ENCODE peak calls at places on chromosomes 16 and 17, in eight cellular contexts. D, Y, R, M, J, W, Q and Z are unnamed samples.
A peak's percentile ranks its signal among the peaks of the same experiment; 100 is the strongest.

GRCh38 chr17:2051388-2052237 is 3.3 kb upstream of the HIC1 start:
- DNase-seq in Y (no peak), Q (no peak), R (no peak), D (no peak), J (no peak), W (no peak), M (no peak), Z (no peak)

GRCh38 chr16:10412935-10413601 is 27.2 kb downstream of the ATF7IP2 start:
- DNase-seq in W (no peak), Y (no peak), J (no peak), M (no peak), Q (no peak), R (no peak), D (no peak), Z (no peak)

GRCh38 chr17:77736721-77737120 is 221.8 kb upstream of the TNRC6C start:
- DNase-seq in D (no peak), R (no peak), W (peak; percentile 30), Y (no peak), Q (no peak), J (no peak), M (no peak), Z (no peak)

GRCh38 chr17:38451030-38451839 is 23.0 kb downstream of the ARHGAP23 start:
- DNase-seq in D (no peak), R (no peak), J (peak; percentile 95), Y (peak; percentile 96), W (no peak), Q (no peak), M (no peak), Z (no peak)

GRCh38 chr16:2520784-2521577 is 810 bp downstream of the AMDHD2 start:
- DNase-seq in M (peak; percentile 77), W (peak; percentile 87), J (no peak), R (peak; percentile 22), D (no peak), Y (no peak), Q (no peak), Z (no peak)

GRCh38 chr16:83887088-83887487 is 11.8 kb upstream of the MLYCD start:
- DNase-seq in Y (peak; percentile 36), Q (no peak), W (no peak), D (no peak), J (peak; percentile 27), M (no peak), R (no peak), Z (no peak)

GRCh38 chr16:23505942-23506605 is 4.2 kb downstream of the GGA2 start:
- DNase-seq in Y (peak; percentile 12), J (peak; percentile 30), Q (no peak), R (no peak), D (no peak), M (no peak), W (no peak), Z (no peak)

GRCh38 chr16:87318158-87318644 is 1.0 kb upstream of the C16orf95 start:
- DNase-seq in M (no peak), Q (no peak), Y (peak; percentile 19), D (no peak), W (no peak), R (no peak), J (peak; percentile 25), Z (no peak)

GRCh38 chr17:78812849-78813248 is 27.8 kb downstream of the USP36 start:
- DNase-seq in D (no peak), M (no peak), J (no peak), Q (no peak), W (no peak), Y (no peak), R (no peak), Z (no peak)

GRCh38 chr17:35895602-35896001 is 15.4 kb upstream of the CCL5 start:
- DNase-seq in Y (peak; percentile 23), Q (no peak), D (no peak), M (no peak), R (no peak), W (no peak), J (peak; percentile 41), Z (no peak)

GRCh38 chr16:82263456-82264159 is 93.6 kb upstream of the MPHOSPH6 start:
- DNase-seq in M (peak; percentile 40), Y (peak; percentile 53), R (peak; percentile 18), W (peak; percentile 75), J (peak; percentile 62), D (peak; percentile 10), Q (peak; percentile 3), Z (no peak)

GRCh38 chr17:62892870-62893338 is 73.1 kb upstream of the TANC2 start:
- DNase-seq in R (no peak), D (peak; percentile 20), Q (no peak), J (peak; percentile 78), M (no peak), Y (peak; percentile 81), W (no peak), Z (no peak)

GRCh38 chr17:16939606-16940115 is 32.3 kb downstream of the TNFRSF13B start:
- DNase-seq in Q (no peak), R (no peak), D (no peak), M (no peak), Y (no peak), W (peak; percentile 60), J (no peak), Z (no peak)

GRCh38 chr16:77853125-77853524 is 64.8 kb downstream of the VAT1L start:
- DNase-seq in M (no peak), R (no peak), W (no peak), J (no peak), Q (no peak), Y (no peak), D (no peak), Z (no peak)

GRCh38 chr17:75776399-75777242 is 8.0 kb upstream of the UNK start:
- DNase-seq in D (no peak), M (no peak), J (peak; percentile 12), R (no peak), W (peak; percentile 67), Y (no peak), Q (no peak), Z (no peak)

GRCh38 chr17:82933911-82934310 is 94.1 kb upstream of the ZNF750 start:
- DNase-seq in R (no peak), D (no peak), M (no peak), Q (no peak), Y (no peak), J (no peak), W (peak; percentile 58), Z (no peak)

GRCh38 chr17:41500131-41500911 is 5.1 kb downstream of the KRT13 start:
- DNase-seq in W (no peak), Q (no peak), D (no peak), M (no peak), R (no peak), J (peak; percentile 73), Y (peak; percentile 72), Z (no peak)

GRCh38 chr16:57988929-57989328 is 11.5 kb downstream of the ZNF319 start:
- DNase-seq in Y (no peak), Q (no peak), W (no peak), M (no peak), R (no peak), D (no peak), J (no peak), Z (no peak)

GRCh38 chr16:71311553-71312158 is 22.5 kb upstream of the CMTR2 start:
- DNase-seq in D (no peak), J (peak; percentile 23), Y (no peak), W (peak; percentile 66), M (peak; percentile 12), Q (no peak), R (no peak), Z (no peak)

GRCh38 chr17:45282683-45283644 is 21.1 kb upstream of the SPATA32 start:
- DNase-seq in Q (no peak), D (no peak), Y (no peak), R (no peak), W (no peak), J (peak; percentile 46), M (no peak), Z (peak; percentile 6)

GRCh38 chr17:59764292-59764741 is 56.9 kb downstream of the VMP1 start:
- DNase-seq in W (no peak), Q (no peak), J (peak; percentile 38), D (no peak), M (no peak), Y (no peak), R (no peak), Z (no peak)

GRCh38 chr16:59169168-59169567 is 435.1 kb upstream of the GOT2 start:
- DNase-seq in Q (no peak), Y (no peak), M (no peak), R (no peak), J (no peak), W (no peak), D (no peak), Z (no peak)

GRCh38 chr17:50634123-50634914 is at the start of gene ABCC3:
- DNase-seq in M (no peak), R (no peak), Y (peak; percentile 54), W (no peak), D (no peak), Q (no peak), J (peak; percentile 76), Z (no peak)

GRCh38 chr16:50814043-50814442 is 72.2 kb downstream of the CYLD start:
- DNase-seq in Y (no peak), Q (no peak), J (no peak), D (no peak), M (no peak), W (no peak), R (no peak), Z (no peak)

GRCh38 chr16:31475949-31476304 is 4.0 kb downstream of the TGFB1I1 start:
- DNase-seq in Y (no peak), J (no peak), W (no peak), M (no peak), Q (no peak), R (no peak), D (no peak), Z (no peak)

GRCh38 chr17:46121165-46121764 is 72.0 kb downstream of the KANSL1 start:
- DNase-seq in D (no peak), M (no peak), J (no peak), W (no peak), R (no peak), Q (no peak), Y (no peak), Z (no peak)

GRCh38 chr16:48330133-48330846 is 54.9 kb downstream of the SIAH1 start:
- DNase-seq in M (no peak), R (no peak), D (no peak), Y (no peak), W (no peak), J (no peak), Q (no peak), Z (no peak)

GRCh38 chr16:75818491-75818890 is 92.2 kb upstream of the CPHXL start:
- DNase-seq in J (no peak), Q (no peak), W (no peak), D (no peak), Y (no peak), M (no peak), R (no peak), Z (no peak)

GRCh38 chr16:70592106-70592571 is 54.2 kb upstream of the IL34 start:
- DNase-seq in D (no peak), R (no peak), Q (no peak), Y (no peak), J (no peak), W (no peak), M (no peak), Z (no peak)

GRCh38 chr17:39011907-39012468 is 44.8 kb upstream of the FBXO47 start:
- DNase-seq in M (no peak), Q (no peak), J (no peak), D (no peak), W (no peak), Y (no peak), R (no peak), Z (no peak)

GRCh38 chr16:25138130-25138529 is 26.6 kb downstream of the LCMT1 start:
- DNase-seq in J (no peak), D (no peak), R (no peak), Y (no peak), Q (no peak), W (no peak), M (no peak), Z (no peak)

GRCh38 chr17:30273373-30273772 is 18.4 kb downstream of the BLMH start:
- DNase-seq in W (no peak), M (no peak), D (peak; percentile 32), Y (no peak), J (peak; percentile 50), R (no peak), Q (no peak), Z (no peak)

GRCh38 chr17:72632026-72632684 is 460.3 kb downstream of the SLC39A11 start:
- DNase-seq in Y (no peak), D (no peak), Q (no peak), R (no peak), M (no peak), W (no peak), J (no peak), Z (peak; percentile 89)

GRCh38 chr16:48511716-48512115 is 98.3 kb downstream of the N4BP1 start:
- DNase-seq in Q (no peak), M (no peak), J (no peak), D (no peak), Y (no peak), R (no peak), W (no peak), Z (no peak)